ENCODE peak calls at places on chromosomes 16 and 17, in five cellular contexts. Q is stomach, Z is endodermal cell, E is Caco-2, Y is cardiac muscle cell. I is an unnamed sample.

GRCh38 chr16:67017451-67017750 is 11.5 kb upstream of the CBFB start:
- DNase-seq in Q (no peak), Z (no peak), E (peak; percentile 24), Y (no peak), I (peak; percentile 22)

GRCh38 chr16:27799866-27800265 is 249.9 kb downstream of the KATNIP start:
- DNase-seq in Q (no peak), Z (no peak), E (no peak), Y (no peak), I (no peak)

GRCh38 chr16:72198641-72199250 is 26.8 kb upstream of the PMFBP1 start:
- DNase-seq in Q (no peak), Z (peak; percentile 67), E (no peak), Y (peak; percentile 40), I (no peak)

GRCh38 chr16:4982056-4982867 is 24.1 kb downstream of the SEC14L5 start:
- DNase-seq in Q (no peak), Z (no peak), E (no peak), Y (peak; percentile 44), I (no peak)

GRCh38 chr17:27244481-27245223 is 49.3 kb upstream of the WSB1 start:
- DNase-seq in Q (no peak), Z (peak; percentile 83), E (no peak), Y (no peak), I (peak; percentile 85)

GRCh38 chr17:40291311-40291710 is 3.6 kb downstream of the CDC6 start:
- DNase-seq in Q (no peak), Z (no peak), E (no peak), Y (no peak), I (no peak)

GRCh38 chr17:33908363-33909064 is 346.6 kb upstream of the CCL2 start:
- DNase-seq in Q (no peak), Z (no peak), E (no peak), Y (no peak), I (no peak)

GRCh38 chr17:44972953-44973352 is 4.8 kb upstream of the C1QL1 start:
- DNase-seq in Q (no peak), Z (no peak), E (no peak), Y (no peak), I (no peak)

GRCh38 chr17:17364338-17364667 is 61.1 kb downstream of the NT5M start:
- DNase-seq in Q (no peak), Z (peak; percentile 40), E (no peak), Y (no peak), I (peak; percentile 59)

GRCh38 chr16:69105501-69106361 is at the start of gene HAS3:
- DNase-seq in Q (peak; percentile 65), Z (peak; percentile 93), E (peak; percentile 73), Y (peak; percentile 84), I (peak; percentile 90)

GRCh38 chr17:28492352-28493310 is 13.5 kb upstream of the FOXN1 start:
- DNase-seq in Q (no peak), Z (no peak), E (no peak), Y (no peak), I (no peak)

GRCh38 chr16:24838554-24839266 is 7.1 kb upstream of the SLC5A11 start:
- DNase-seq in Q (no peak), Z (peak; percentile 33), E (no peak), Y (no peak), I (no peak)

GRCh38 chr17:68428498-68429172 is 28.7 kb downstream of the WIPI1 start:
- DNase-seq in Q (no peak), Z (no peak), E (no peak), Y (no peak), I (no peak)

GRCh38 chr17:14200354-14200753 is 36.3 kb downstream of the CDRT15 start:
- DNase-seq in Q (no peak), Z (peak; percentile 31), E (no peak), Y (no peak), I (no peak)

GRCh38 chr16:65315004-65315398 is 193.1 kb upstream of the CDH11 start:
- DNase-seq in Q (no peak), Z (no peak), E (no peak), Y (no peak), I (no peak)

GRCh38 chr16:1435921-1436697 is 5.2 kb downstream of the PERCC1 start:
- DNase-seq in Q (peak; percentile 47), Z (peak; percentile 80), E (no peak), Y (no peak), I (no peak)

GRCh38 chr17:17146791-17147406 is 59.2 kb downstream of the PLD6 start:
- DNase-seq in Q (no peak), Z (peak; percentile 93), E (peak; percentile 57), Y (no peak), I (no peak)

GRCh38 chr17:20997711-20998570 is 44.9 kb downstream of the USP22 start:
- DNase-seq in Q (no peak), Z (peak; percentile 91), E (no peak), Y (no peak), I (peak; percentile 60)

GRCh38 chr16:48146131-48146530 is 9.7 kb downstream of the ABCC12 start:
- DNase-seq in Q (no peak), Z (no peak), E (no peak), Y (no peak), I (no peak)

GRCh38 chr16:85437161-85438052 is 175.7 kb upstream of the GSE1 start:
- DNase-seq in Q (peak; percentile 84), Z (peak; percentile 87), E (peak; percentile 93), Y (no peak), I (no peak)

GRCh38 chr17:13513039-13513405 is 88.7 kb downstream of the HS3ST3A1 start:
- DNase-seq in Q (no peak), Z (no peak), E (no peak), Y (peak; percentile 75), I (no peak)

GRCh38 chr17:45828171-45829133 is 16.2 kb upstream of the SPPL2C start:
- DNase-seq in Q (no peak), Z (no peak), E (no peak), Y (no peak), I (no peak)

GRCh38 chr17:6323626-6324356 is 111.1 kb downstream of the AIPL1 start:
- DNase-seq in Q (no peak), Z (peak; percentile 79), E (peak; percentile 28), Y (no peak), I (no peak)

GRCh38 chr17:78824240-78824639 is 16.4 kb downstream of the USP36 start:
- DNase-seq in Q (no peak), Z (no peak), E (no peak), Y (no peak), I (no peak)
- H3K36me3 ChIP-seq in Q (peaks cover 100% of the 10 kb centered on the region), Z (peaks cover 78% of the 10 kb centered on the region), E (peaks cover 8% of the 10 kb centered on the region), Y (peaks cover 44% of the 10 kb centered on the region), I (peaks cover 99% of the 10 kb centered on the region)

DNA sequence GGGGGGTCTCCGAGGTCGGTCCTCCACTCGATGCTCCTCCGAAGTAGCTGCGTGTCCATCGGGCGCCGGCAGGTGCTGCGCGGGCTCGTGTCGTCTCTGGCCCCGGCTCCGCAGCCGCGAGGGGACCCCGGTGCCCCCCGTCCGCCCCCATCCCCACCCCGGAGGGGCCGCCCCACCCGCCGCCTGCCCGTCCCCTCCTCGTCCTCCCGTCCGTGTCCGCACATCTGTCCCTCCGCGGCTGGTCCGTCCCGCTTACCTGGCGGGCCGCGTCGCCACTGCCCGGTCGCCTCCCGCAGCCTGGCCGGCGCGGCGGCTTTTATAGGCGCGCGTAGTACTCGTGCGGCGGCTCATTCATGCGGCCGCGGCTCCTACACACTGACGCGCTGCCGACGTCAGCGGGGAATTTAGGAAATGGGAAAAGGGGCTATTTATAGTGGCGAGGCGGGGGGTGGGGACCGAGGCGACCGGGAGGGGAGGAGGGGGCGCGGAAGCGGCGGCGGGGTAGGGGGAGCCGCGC is 4.0 kb upstream of the HIC1 start:
- DNase-seq in Q (peak; percentile 52), Z (peak; percentile 77), E (no peak), Y (peak; percentile 57), I (no peak)
- TF ChIP-seq CTCF in Q (no peak), Z (peak; percentile 40), E (no peak), Y (no peak), I (no peak)

GRCh38 chr16:50688083-50688482 is 5.3 kb upstream of the NOD2 start:
- DNase-seq in Q (no peak), Z (peak; percentile 45), E (peak; percentile 20), Y (peak; percentile 21), I (no peak)

GRCh38 chr16:50692644-50692998 is 785 bp upstream of the NOD2 start:
- DNase-seq in Q (no peak), Z (no peak), E (peak; percentile 18), Y (no peak), I (no peak)

GRCh38 chr16:50690177-50690576 is 3.2 kb upstream of the NOD2 start:
- DNase-seq in Q (no peak), Z (no peak), E (no peak), Y (no peak), I (no peak)

GRCh38 chr16:50685456-50686058 is 4.4 kb upstream of the SNX20 start:
- DNase-seq in Q (no peak), Z (no peak), E (no peak), Y (no peak), I (no peak)

GRCh38 chr16:50688867-50689266 is 4.5 kb upstream of the NOD2 start:
- DNase-seq in Q (no peak), Z (no peak), E (no peak), Y (no peak), I (no peak)
- H3K36me3 ChIP-seq in Q (no peaks in the 10 kb centered on the region), Z (no peaks in the 10 kb centered on the region), E (no peaks in the 10 kb centered on the region), Y (no peaks in the 10 kb centered on the region), I (no peaks in the 10 kb centered on the region)

GRCh38 chr17:50103941-50104340 is 8.8 kb downstream of the PDK2 start:
- DNase-seq in Q (no peak), Z (no peak), E (no peak), Y (no peak), I (no peak)

GRCh38 chr17:50100921-50101345 is 5.8 kb downstream of the PDK2 start:
- DNase-seq in Q (no peak), Z (peak; percentile 88), E (no peak), Y (no peak), I (no peak)

GRCh38 chr17:50102164-50102991 is 7.2 kb downstream of the PDK2 start:
- DNase-seq in Q (peak; percentile 90), Z (no peak), E (no peak), Y (no peak), I (peak; percentile 91)

GRCh38 chr17:50101346-50102163 is 6.4 kb downstream of the PDK2 start:
- DNase-seq in Q (peak; percentile 73), Z (peak; percentile 90), E (no peak), Y (peak; percentile 73), I (no peak)

GRCh38 chr17:50103252-50103651 is 8.1 kb downstream of the PDK2 start:
- DNase-seq in Q (no peak), Z (no peak), E (no peak), Y (no peak), I (no peak)
- TF ChIP-seq CTCF in Q (no peak), Z (no peak), E (no peak), Y (no peak), I (no peak)